ENCODE peak calls at places on chromosomes 2 and 18, in seven cellular contexts. R is NAMALWA, B is Right ventricle myocardium superior, C is foreskin fibroblast, M is anterior cingulate cortex, V is endothelial cell, D is kidney tubule cell. Q is an unnamed sample.

GRCh38 chr2:235432741-235433520 is 60.9 kb upstream of the AGAP1 start:
- DNase-seq in R (no peak), B (no peak), C (no peak), M (no peak), V (no peak), D (peak), Q (peak)

GRCh38 chr2:239611222-239611795 is 210.5 kb upstream of the HDAC4 start:
- DNase-seq in R (no peak), B (no peak), C (no peak), M (no peak), V (no peak), D (no peak), Q (peak)

GRCh38 chr2:66452214-66452613 is 17.3 kb downstream of the MEIS1 start:
- DNase-seq in R (no peak), B (no peak), C (no peak), M (no peak), V (no peak), D (no peak), Q (no peak)

GRCh38 chr2:45242161-45242741 is 233.0 kb upstream of the SIX2 start:
- DNase-seq in R (no peak), B (no peak), C (peak), M (no peak), V (no peak), D (peak), Q (no peak)

GRCh38 chr2:169329669-169330554 is 32.4 kb downstream of the LRP2 start:
- DNase-seq in R (no peak), B (no peak), C (no peak), M (no peak), V (no peak), D (no peak), Q (no peak)

GRCh38 chr2:74849228-74849892 is 15.4 kb downstream of the HK2 start:
- DNase-seq in R (peak), B (peak), C (no peak), M (no peak), V (no peak), D (no peak), Q (peak)

GRCh38 chr2:17538022-17538843 is 2.3 kb upstream of the VSNL1 start:
- DNase-seq in R (peak), B (no peak), C (peak), M (no peak), V (peak), D (peak), Q (peak)

GRCh38 chr2:195657634-195658540 is 861 bp downstream of the SLC39A10 start:
- DNase-seq in R (peak), B (peak), C (peak), M (peak), V (peak), D (peak), Q (peak)

GRCh38 chr18:61992285-61992684 is 99.5 kb upstream of the RNF152 start:
- DNase-seq in R (no peak), B (no peak), C (peak), M (no peak), V (no peak), D (peak), Q (no peak)

GRCh38 chr2:203484266-203485112 is 50.6 kb downstream of the RAPH1 start:
- DNase-seq in R (peak), B (no peak), C (peak), M (no peak), V (no peak), D (peak), Q (peak)

GRCh38 chr2:8408560-8409460 is 273.0 kb upstream of the ID2 start:
- DNase-seq in R (peak), B (no peak), C (no peak), M (no peak), V (no peak), D (no peak), Q (peak)

GRCh38 chr2:207734264-207734635 is 22.8 kb downstream of the CCNYL1 start:
- DNase-seq in R (peak), B (no peak), C (peak), M (no peak), V (no peak), D (peak), Q (no peak)

Q was measured in MM.1S.